ENCODE peak calls at places on chromosomes 6 and 20, in ten cellular contexts. I is hippocampal formation; B is T follicular helper cell; E is activated CD8-positive, alpha-beta memory T cell treated with anti-CD3 and anti-CD28 coated beads for 1 hour; G is chondrocyte; Y is stimulated activated CD4-positive, alpha-beta T cell treated with anti-CD3 and anti-CD28 coated beads, Interleukin-12 subunit alpha, Interleukin-12 subunit beta, amount 100 ng/mL, for 48 hours; S is stimulated activated naive CD8-positive, alpha-beta T cell treated with anti-CD3 and anti-CD28 coated beads, Interleukin-15, Interleukin-2, amounts not matched to agents 100 U/mL and 50 U/mL, for 24 hours; P is GM06990; K is mesendoderm; R is amniotic stem cell. O is an unnamed sample.
A peak's percentile ranks its signal among the peaks of the same experiment; 100 is the strongest.

GRCh38 chr6:95413789-95414188 is 163.5 kb upstream of the MANEA start:
- DNase-seq in I (no peak), B (no peak), E (no peak), G (no peak), Y (no peak), S (no peak), P (no peak), K (peak; percentile 19), R (no peak), O (no peak)

GRCh38 chr20:842547-842940 is 9.0 kb downstream of the FAM110A start:
- DNase-seq in I (no peak), B (no peak), E (no peak), G (no peak), Y (no peak), S (no peak), P (no peak), K (no peak), R (no peak), O (no peak)

GRCh38 chr20:56411759-56412472 is at the start of gene CASS4:
- DNase-seq in I (no peak), B (no peak), E (no peak), G (no peak), Y (no peak), S (peak; percentile 44), P (no peak), K (no peak), R (no peak), O (no peak)

GRCh38 chr6:87808005-87808757 is 106.1 kb upstream of the AKIRIN2 start:
- DNase-seq in I (no peak), B (no peak), E (no peak), G (no peak), Y (peak; percentile 25), S (no peak), P (no peak), K (no peak), R (no peak), O (no peak)

GRCh38 chr6:150078788-150079187 is 9.9 kb upstream of the ULBP3 start:
- DNase-seq in I (no peak), B (no peak), E (no peak), G (no peak), Y (no peak), S (no peak), P (no peak), K (no peak), R (no peak), O (no peak)

GRCh38 chr6:46918830-46919229 is 2.9 kb downstream of the ADGRF5 start:
- DNase-seq in I (no peak), B (no peak), E (no peak), G (no peak), Y (no peak), S (no peak), P (no peak), K (no peak), R (no peak), O (no peak)

GRCh38 chr6:68975064-68975463 is 340.0 kb downstream of the ADGRB3 start:
- DNase-seq in I (peak; percentile 73), B (no peak), E (no peak), G (no peak), Y (no peak), S (no peak), P (no peak), K (peak; percentile 68), R (no peak), O (no peak)

GRCh38 chr6:36428911-36429310 is 13.7 kb downstream of the PXT1 start:
- DNase-seq in I (no peak), B (no peak), E (no peak), G (no peak), Y (no peak), S (no peak), P (no peak), K (no peak), R (no peak), O (no peak)

GRCh38 chr6:39980839-39981580 is 46.7 kb upstream of the MOCS1 start:
- DNase-seq in I (no peak), B (no peak), E (no peak), G (no peak), Y (peak; percentile 2), S (peak; percentile 3), P (no peak), K (peak; percentile 78), R (peak; percentile 8), O (peak; percentile 10)

GRCh38 chr6:39143238-39143930 is 28.4 kb upstream of the SAYSD1 start:
- DNase-seq in I (no peak), B (no peak), E (no peak), G (no peak), Y (no peak), S (peak; percentile 40), P (no peak), K (no peak), R (no peak), O (no peak)

GRCh38 chr20:4022386-4023350 is 7.3 kb upstream of the RNF24 start:
- DNase-seq in I (no peak), B (no peak), E (no peak), G (no peak), Y (no peak), S (no peak), P (no peak), K (peak; percentile 89), R (no peak), O (no peak)

GRCh38 chr6:34919651-34920050 is 30.6 kb downstream of the ANKS1A start:
- DNase-seq in I (no peak), B (no peak), E (no peak), G (no peak), Y (no peak), S (no peak), P (no peak), K (no peak), R (no peak), O (no peak)

GRCh38 chr20:46572181-46572580 is 21.7 kb upstream of the OCSTAMP start:
- DNase-seq in I (peak; percentile 94), B (no peak), E (no peak), G (no peak), Y (no peak), S (no peak), P (no peak), K (no peak), R (no peak), O (no peak)

GRCh38 chr6:136446579-136447182 is 103.5 kb downstream of the MAP7 start:
- DNase-seq in I (no peak), B (no peak), E (no peak), G (no peak), Y (no peak), S (no peak), P (no peak), K (no peak), R (no peak), O (no peak)